ENCODE peak calls at places on chromosome 15, in four cellular contexts. B is HFFc6, L is PC-9, N is neural crest cell. A is an unnamed sample.
A peak's percentile ranks its signal among the peaks of the same experiment; 100 is the strongest.

GRCh38 chr15:31178705-31179104 is 77.2 kb upstream of the TRPM1 start:
- DNase-seq in B (no peak), L (no peak), N (no peak), A (peak; percentile 6)

GRCh38 chr15:56325186-56325585 is 40.0 kb upstream of the TEX9 start:
- DNase-seq in B (peak; percentile 43), L (no peak), N (no peak), A (no peak)

GRCh38 chr15:98003528-98003927 is 43.0 kb downstream of the ARRDC4 start:
- DNase-seq in B (no peak), L (peak; percentile 82), N (no peak), A (no peak)

GRCh38 chr15:85125056-85125661 is 143.5 kb downstream of the PDE8A start:
- DNase-seq in B (peak; percentile 17), L (peak; percentile 78), N (no peak), A (no peak)

GRCh38 chr15:97893988-97894387 is 66.5 kb upstream of the ARRDC4 start:
- DNase-seq in B (no peak), L (no peak), N (no peak), A (no peak)

GRCh38 chr15:42137461-42138261 is 18.8 kb downstream of the PLA2G4F start:
- DNase-seq in B (peak; percentile 40), L (no peak), N (peak; percentile 22), A (peak; percentile 61)

GRCh38 chr15:34849364-34849959 is 54.1 kb upstream of the ACTC1 start:
- DNase-seq in B (no peak), L (no peak), N (no peak), A (no peak)

GRCh38 chr15:81163961-81164800 is 30.1 kb downstream of the CFAP161 start:
- DNase-seq in B (peak; percentile 67), L (no peak), N (no peak), A (no peak)

GRCh38 chr15:33064878-33065277 is 129.6 kb downstream of the FMN1 start:
- DNase-seq in B (peak; percentile 48), L (peak; percentile 60), N (no peak), A (no peak)

GRCh38 chr15:38699633-38700230 is 135.1 kb upstream of the RASGRP1 start:
- DNase-seq in B (peak; percentile 41), L (no peak), N (peak; percentile 60), A (peak; percentile 51)

DNA sequence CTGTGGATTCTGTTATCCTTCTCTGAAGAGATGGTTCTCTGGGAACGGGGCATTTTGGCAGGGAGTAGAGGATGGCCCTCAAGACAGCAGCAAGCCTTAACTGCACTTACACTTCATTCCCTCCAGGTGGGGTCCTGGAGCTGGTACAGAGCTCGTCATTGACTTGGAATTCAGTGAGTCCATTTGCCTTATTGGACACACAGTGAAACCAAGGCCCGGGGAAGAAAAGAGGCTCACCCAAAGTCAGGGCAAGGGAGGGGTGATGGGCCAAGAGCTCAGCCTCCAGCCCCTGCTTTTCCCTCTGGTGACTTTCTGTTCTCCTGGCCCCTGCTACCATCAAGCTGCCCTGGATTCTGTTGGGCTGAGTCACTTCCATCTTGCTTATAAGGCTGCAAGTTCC is 125.6 kb downstream of the ETFA start:
- DNase-seq in B (peak; percentile 79), L (peak; percentile 58), N (peak; percentile 11), A (peak; percentile 60)
- TF ChIP-seq CTCF in B (peak; percentile 80), L (peak; percentile 76), N (peak; percentile 56), A (peak; percentile 78)

GRCh38 chr15:40038267-40038653 is 721 bp downstream of the SRP14 start:
- DNase-seq in B (no peak), L (no peak), N (no peak), A (no peak)

GRCh38 chr15:40040770-40041169 is 1.8 kb upstream of the SRP14 start:
- DNase-seq in B (no peak), L (no peak), N (no peak), A (no peak)

GRCh38 chr15:40040293-40040635 is 1.3 kb upstream of the SRP14 start:
- DNase-seq in B (no peak), L (no peak), N (no peak), A (no peak)

GRCh38 chr15:40042791-40043320 is 3.9 kb upstream of the SRP14 start:
- DNase-seq in B (no peak), L (no peak), N (no peak), A (no peak)

DNA sequence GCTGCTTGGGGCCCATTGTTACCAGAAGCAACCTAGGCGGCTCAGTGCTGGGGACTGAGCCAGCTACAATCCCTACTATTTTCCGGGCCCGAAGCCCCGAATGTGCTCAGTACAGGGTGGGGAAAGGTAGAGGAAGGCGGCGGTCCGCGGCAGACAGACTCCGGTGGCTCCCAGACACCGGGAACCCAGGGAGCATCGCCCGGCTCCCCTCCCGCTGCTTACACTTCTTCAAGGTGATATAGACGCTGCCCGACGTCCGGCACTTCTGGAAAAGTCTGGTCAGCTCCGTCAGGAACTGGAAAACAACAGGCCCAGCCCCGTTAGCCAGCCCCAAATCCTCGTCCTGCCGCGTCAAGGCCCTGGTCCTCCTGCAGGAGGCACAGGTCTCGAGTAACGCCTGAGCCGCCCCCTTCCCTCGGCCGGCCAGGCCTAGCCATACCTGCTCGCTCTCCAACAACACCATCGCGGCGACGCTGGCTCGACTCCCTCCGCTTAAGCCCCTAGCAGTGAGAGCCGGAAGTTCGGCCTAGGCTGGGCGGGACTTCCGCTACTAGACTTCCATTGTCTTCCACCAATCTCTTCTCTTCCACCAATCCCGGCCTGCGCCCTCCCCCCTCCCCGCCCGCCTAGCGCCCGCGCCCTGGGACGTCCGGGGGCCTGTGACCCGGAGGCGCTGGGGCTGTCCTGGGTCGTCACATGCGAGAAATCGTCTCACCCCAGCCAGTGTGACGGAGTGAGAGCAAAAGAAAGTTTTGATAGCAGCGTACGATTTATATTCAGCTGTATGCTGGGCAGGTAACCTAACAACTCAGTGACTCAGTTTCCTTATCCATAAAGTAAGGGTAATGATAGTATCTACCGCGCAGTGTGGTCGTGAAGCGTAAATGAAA is at the start of gene SRP14:
- DNase-seq in B (peak; percentile 83), L (peak; percentile 71), N (peak; percentile 87), A (peak; percentile 92)
- TF ChIP-seq CTCF in B (peak; percentile 53), L (no peak), N (peak; percentile 30), A (no peak)

DNA sequence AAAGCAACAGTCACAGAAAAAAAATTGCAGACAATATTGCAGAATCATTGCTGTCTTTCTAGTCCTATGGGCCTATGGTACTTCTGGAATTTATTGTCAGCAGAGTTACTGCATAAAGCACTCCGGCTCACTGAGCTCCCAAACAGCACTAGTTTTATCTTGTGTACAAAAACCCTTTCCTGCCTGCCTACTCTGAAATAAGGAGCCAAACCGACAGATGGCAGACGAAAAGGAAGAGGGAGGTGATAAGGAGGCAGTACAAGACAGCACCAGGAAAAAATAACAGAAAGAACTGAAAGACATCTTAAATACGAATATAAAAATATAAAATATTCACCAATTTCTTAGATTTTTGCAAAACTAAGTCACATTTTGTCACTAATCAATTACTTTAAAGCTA is 15.6 kb downstream of the HERC1 start:
- DNase-seq in B (no peak), L (no peak), N (no peak), A (no peak)
- TF ChIP-seq CTCF in B (no peak), L (no peak), N (no peak), A (no peak)

GRCh38 chr15:64356443-64357040 is 569 bp upstream of the CSNK1G1 start:
- DNase-seq in B (peak; percentile 86), L (peak; percentile 59), N (no peak), A (no peak)
- TF ChIP-seq CTCF in B (peak; percentile 81), L (peak; percentile 61), N (peak; percentile 57), A (peak; percentile 37)

GRCh38 chr15:54482251-54482650 is 504.0 kb downstream of the UNC13C start:
- DNase-seq in B (no peak), L (no peak), N (no peak), A (no peak)

GRCh38 chr15:54481819-54482218 is 503.6 kb downstream of the UNC13C start:
- DNase-seq in B (no peak), L (no peak), N (no peak), A (no peak)
- TF ChIP-seq CTCF in B (no peak), L (no peak), N (no peak), A (no peak)

DNA sequence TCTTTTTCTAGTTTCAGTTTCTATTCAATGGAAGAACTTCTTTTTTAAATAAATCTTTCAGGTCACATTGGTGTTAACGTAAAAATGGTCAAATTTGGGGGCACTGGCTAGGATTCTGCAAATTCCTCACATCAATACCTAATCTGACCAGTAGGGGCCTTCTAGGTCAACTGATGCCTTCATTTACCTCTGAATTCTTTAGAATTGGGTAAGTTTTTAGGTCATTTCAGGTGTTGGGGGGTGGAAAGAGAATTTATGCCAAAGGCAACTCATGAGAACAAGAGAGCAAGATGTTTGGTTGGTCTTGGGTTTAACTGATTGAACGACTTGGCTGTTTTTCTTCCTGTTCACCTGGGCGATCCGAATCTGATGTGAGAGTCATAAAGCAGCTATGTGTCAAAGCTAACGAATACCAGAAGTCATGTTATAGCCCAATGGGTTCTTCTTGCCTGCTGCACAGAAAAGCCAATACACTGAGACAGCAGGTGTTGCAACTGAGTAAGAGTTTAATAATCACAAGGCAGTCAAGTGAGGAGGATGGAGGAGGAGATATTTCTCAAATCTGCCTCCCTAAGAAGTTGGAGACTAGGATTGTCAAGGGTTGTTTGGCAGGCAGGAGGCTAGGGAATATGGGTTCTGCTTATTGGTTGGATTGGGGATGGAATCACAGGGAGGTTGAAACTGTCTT is 15.3 kb downstream of the LRRC49 start:
- DNase-seq in B (no peak), L (no peak), N (no peak), A (no peak)
- TF ChIP-seq CTCF in B (peak; percentile 65), L (peak; percentile 40), N (peak; percentile 54), A (no peak)

GRCh38 chr15:101014921-101015841 is 96.0 kb downstream of the LRRK1 start:
- DNase-seq in B (peak; percentile 51), L (no peak), N (peak; percentile 79), A (peak; percentile 81)
- TF ChIP-seq CTCF in B (peak; percentile 95), L (peak; percentile 93), N (peak; percentile 92), A (peak; percentile 84)

DNA sequence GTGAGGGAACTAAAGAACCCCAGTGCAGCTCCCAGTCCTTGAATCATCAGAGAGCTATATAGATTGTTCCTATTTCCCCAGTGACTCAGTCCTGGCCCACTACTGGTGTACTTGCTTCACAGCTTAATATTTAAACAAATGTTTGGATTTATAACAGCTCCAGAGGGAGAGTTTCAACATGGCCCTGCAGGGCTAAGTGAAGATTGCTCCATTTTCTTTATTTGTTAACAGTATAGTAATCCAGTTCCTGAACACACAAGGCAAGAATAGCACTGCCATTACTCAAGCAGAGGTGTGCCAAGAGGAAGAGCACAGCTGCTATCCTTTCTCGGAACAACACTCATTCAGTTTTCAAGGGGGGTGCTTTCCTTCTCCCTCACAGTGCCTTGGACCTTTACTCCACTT is 6.5 kb downstream of the SQOR start:
- DNase-seq in B (peak; percentile 85), L (peak; percentile 95), N (no peak), A (no peak)
- TF ChIP-seq CTCF in B (peak; percentile 52), L (no peak), N (no peak), A (no peak)

DNA sequence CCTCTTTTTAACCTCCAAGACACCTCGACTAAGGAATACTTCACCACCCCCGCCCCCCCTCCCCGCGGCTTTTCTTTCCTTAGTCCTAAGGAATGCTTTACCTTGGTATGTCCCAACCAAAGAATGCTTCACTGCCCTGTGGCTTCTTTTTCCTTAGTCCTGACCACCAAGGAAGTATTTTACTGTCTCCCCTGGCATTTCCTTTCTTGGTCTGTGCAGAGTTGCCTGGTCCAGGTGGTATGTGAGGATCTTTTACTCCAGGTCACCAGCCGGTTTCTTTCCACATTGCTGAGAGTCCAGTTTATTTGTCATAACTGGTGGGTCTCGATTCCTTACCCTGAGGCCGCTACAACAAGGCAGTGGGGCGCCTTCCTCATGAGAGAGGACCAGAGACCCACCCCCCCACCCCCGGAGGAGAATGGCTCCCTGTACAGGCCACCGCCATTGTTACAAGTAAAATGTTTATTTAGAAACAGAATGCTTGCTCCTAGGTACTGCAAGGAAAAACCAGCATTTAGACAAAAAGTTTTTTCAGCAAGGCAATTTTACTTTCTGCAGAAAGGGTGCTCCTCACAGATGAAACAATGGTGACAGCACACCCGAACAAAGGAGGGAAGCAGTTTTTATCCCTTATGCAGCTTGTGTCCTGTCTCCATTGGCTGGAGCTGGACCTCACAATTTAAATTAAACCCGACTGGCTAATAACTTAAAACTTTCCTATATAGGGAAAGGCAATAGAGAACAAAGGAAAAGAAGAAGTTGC is 23.1 kb upstream of the MTHFS start:
- DNase-seq in B (no peak), L (peak; percentile 34), N (no peak), A (no peak)
- TF ChIP-seq CTCF in B (no peak), L (no peak), N (no peak), A (no peak)

A was measured in GM13977.